ENCODE peak calls at places on chromosomes 16 and 17, in six cellular contexts. R is lower lobe of right lung, J is PC-3, G is adrenal gland, N is H9, W is neural progenitor cell. B is an unnamed sample.
A peak's percentile ranks its signal among the peaks of the same experiment; 100 is the strongest.

GRCh38 chr16:89721644-89722391 is 481 bp downstream of the ZNF276 start:
- DNase-seq in J (peak; percentile 44), W (peak; percentile 62), R (peak; percentile 89), G (peak; percentile 82), N (no peak), B (peak; percentile 75)

GRCh38 chr16:67036323-67036741 is 7.4 kb downstream of the CBFB start:
- DNase-seq in G (no peak), J (no peak), W (no peak), N (no peak), R (no peak), B (no peak)

GRCh38 chr16:87897563-87898505 is 28.5 kb upstream of the SLC7A5 start:
- DNase-seq in G (no peak), N (no peak), W (no peak), R (no peak), J (no peak), B (no peak)

GRCh38 chr17:50290074-50290702 is 15.9 kb downstream of the TMEM92 start:
- DNase-seq in N (no peak), G (peak; percentile 82), J (peak; percentile 98), W (no peak), R (peak; percentile 80), B (peak; percentile 82)

GRCh38 chr17:79808763-79809529 is 12.1 kb upstream of the CBX8 start:
- DNase-seq in R (no peak), G (no peak), J (peak; percentile 80), W (peak; percentile 64), N (peak; percentile 85), B (peak; percentile 61)

GRCh38 chr17:41919165-41919817 is 540 bp upstream of the ACLY start:
- DNase-seq in N (peak; percentile 92), R (no peak), J (peak; percentile 61), W (peak; percentile 85), G (peak; percentile 85), B (peak; percentile 68)

GRCh38 chr16:2529061-2529931 is 1.9 kb downstream of the CEMP1 start:
- DNase-seq in R (no peak), G (no peak), J (peak; percentile 29), W (no peak), N (no peak), B (no peak)

GRCh38 chr16:3135120-3135715 is 389 bp downstream of the ZNF213 start:
- DNase-seq in J (no peak), G (no peak), W (no peak), N (no peak), R (no peak), B (no peak)

GRCh38 chr17:65121916-65122821 is 15.0 kb upstream of the RGS9 start:
- DNase-seq in G (no peak), R (no peak), W (no peak), N (no peak), J (peak; percentile 27), B (no peak)

GRCh38 chr16:70737377-70738082 is 51.7 kb upstream of the MTSS2 start:
- DNase-seq in N (no peak), J (no peak), R (peak; percentile 73), W (no peak), G (peak; percentile 88), B (no peak)

GRCh38 chr16:51888021-51888420 is 658.9 kb downstream of the TOX3 start:
- DNase-seq in J (no peak), G (no peak), W (no peak), R (no peak), N (no peak), B (no peak)

GRCh38 chr16:12078405-12079245 is 102.1 kb downstream of the SNX29 start:
- DNase-seq in N (no peak), G (peak; percentile 37), J (no peak), W (no peak), R (peak; percentile 44), B (no peak)

GRCh38 chr16:29804455-29805231 is 1.7 kb upstream of the MAZ start:
- DNase-seq in J (no peak), W (peak; percentile 43), N (no peak), G (peak; percentile 88), R (peak; percentile 81), B (peak; percentile 55)

GRCh38 chr16:4690946-4691665 is 2.3 kb upstream of the NUDT16L1 start:
- DNase-seq in G (no peak), J (no peak), R (no peak), N (no peak), W (no peak), B (no peak)

GRCh38 chr17:78991906-78992532 is 12.3 kb upstream of the LGALS3BP start:
- DNase-seq in W (no peak), N (no peak), G (peak; percentile 46), R (no peak), J (no peak), B (no peak)

GRCh38 chr16:31869511-31870201 is 4.0 kb upstream of the ZNF267 start:
- DNase-seq in N (peak; percentile 31), J (peak; percentile 69), R (peak; percentile 57), G (peak; percentile 75), W (no peak), B (peak; percentile 56)

GRCh38 chr17:10197362-10197720 is 1.1 kb downstream of the GAS7 start:
- DNase-seq in W (peak; percentile 49), J (no peak), N (no peak), G (no peak), R (no peak), B (no peak)

GRCh38 chr17:10198509-10199249 is at the start of gene GAS7:
- DNase-seq in G (no peak), R (peak; percentile 72), J (no peak), W (peak; percentile 91), N (peak; percentile 86), B (peak; percentile 54)

GRCh38 chr17:10197721-10198508 is 491 bp downstream of the GAS7 start:
- DNase-seq in W (peak; percentile 53), G (no peak), R (peak; percentile 57), J (no peak), N (peak; percentile 49), B (no peak)

GRCh38 chr17:10196384-10196783 is 2.0 kb downstream of the GAS7 start:
- DNase-seq in J (no peak), W (no peak), N (no peak), R (no peak), G (no peak), B (no peak)

DNA sequence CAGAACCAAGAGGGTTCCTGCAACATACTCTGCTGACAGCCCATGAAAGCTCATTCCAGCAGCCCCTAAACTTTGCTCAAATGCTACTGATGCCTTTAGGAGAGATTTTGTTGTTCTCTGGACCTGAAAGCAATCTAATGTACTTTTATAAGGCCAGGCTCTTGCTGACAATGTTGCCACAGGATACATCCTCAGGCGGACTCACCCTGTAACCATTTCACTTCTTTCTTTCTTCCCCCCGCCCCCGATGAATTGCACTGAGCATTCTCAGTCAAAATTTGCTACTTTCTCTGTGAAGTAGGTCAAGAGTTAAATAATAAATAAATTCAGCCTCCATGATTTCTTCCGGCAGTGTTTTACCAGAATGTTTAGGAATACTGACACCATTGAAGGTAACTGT is 1.5 kb downstream of the GAS7 start:
- DNase-seq in W (no peak), J (no peak), G (no peak), R (no peak), N (no peak), B (no peak)
- H3K27ac ChIP-seq in W (no peak overlapping the region), J (no peak overlapping the region), G (no peak overlapping the region), R (no peak overlapping the region), N (no peak overlapping the region), B (no peak overlapping the region)

GRCh38 chr16:62038225-62038624 is 2.0 kb upstream of the CDH8 start:
- DNase-seq in G (no peak), W (no peak), N (no peak), J (peak; percentile 6), R (no peak), B (no peak)

GRCh38 chr16:62036807-62037135 is 533 bp upstream of the CDH8 start:
- DNase-seq in N (no peak), R (no peak), W (peak; percentile 67), G (no peak), J (no peak), B (no peak)

GRCh38 chr16:62036101-62036806 is at the start of gene CDH8:
- DNase-seq in J (no peak), W (peak; percentile 89), G (no peak), N (peak; percentile 85), R (peak; percentile 46), B (no peak)

GRCh38 chr16:62038646-62039045 is 2.4 kb upstream of the CDH8 start:
- DNase-seq in J (no peak), G (no peak), R (no peak), W (peak; percentile 31), N (no peak), B (no peak)

GRCh38 chr16:62041401-62041800 is 5.2 kb upstream of the CDH8 start:
- DNase-seq in G (no peak), W (peak; percentile 84), R (no peak), N (peak; percentile 49), J (peak; percentile 68), B (no peak)
- TF ChIP-seq CTCF in G (peak; percentile 24), W (peak; percentile 77), R (peak; percentile 37), N (peak; percentile 75), J (peak; percentile 70), B (no peak)

DNA sequence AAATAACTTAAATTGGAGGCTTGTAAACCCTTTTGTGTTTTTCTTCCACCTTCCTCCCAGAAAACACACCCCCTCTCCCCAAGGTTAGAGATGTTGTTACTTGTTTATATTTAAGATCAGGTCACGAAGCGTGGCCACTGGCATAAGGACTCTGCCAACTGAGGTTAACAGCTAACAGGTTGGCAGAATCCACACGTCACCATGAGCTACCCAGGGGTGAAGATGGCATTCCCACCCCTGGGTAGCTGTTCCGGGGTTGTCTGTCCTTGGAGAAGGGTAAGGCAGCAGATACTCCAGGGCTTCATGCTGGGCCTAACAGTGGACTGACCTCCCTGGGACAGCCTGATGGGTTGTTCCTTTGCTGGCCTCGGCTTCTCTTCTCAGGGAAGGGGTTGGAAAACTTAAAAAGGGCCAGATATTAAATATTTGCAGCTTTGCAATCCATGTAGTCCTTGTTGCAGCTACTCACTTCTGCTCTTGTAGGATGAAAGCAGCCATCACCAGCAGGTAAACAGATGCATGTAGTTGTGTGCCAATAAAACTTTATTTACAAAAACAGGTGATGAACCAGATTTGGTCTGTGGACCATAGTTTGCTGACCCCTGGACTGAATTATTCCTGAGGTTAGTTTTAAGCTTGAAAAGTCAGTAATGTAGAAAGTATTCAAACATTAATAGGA is 148.6 kb downstream of the MSI2 start:
- DNase-seq in J (no peak), W (no peak), G (no peak), N (no peak), R (no peak), B (no peak)
- H3K4me1 ChIP-seq in J (peaks cover 43% of the 10 kb centered on the region), W (peaks cover 86% of the 10 kb centered on the region), G (no peaks in the 10 kb centered on the region), N (peaks cover 12% of the 10 kb centered on the region), R (peaks cover 16% of the 10 kb centered on the region), B (peaks cover 23% of the 10 kb centered on the region)

GRCh38 chr17:72004476-72005331 is 116.1 kb upstream of the SOX9 start:
- DNase-seq in G (no peak), N (no peak), R (no peak), J (no peak), W (no peak), B (no peak)

GRCh38 chr17:72005332-72006163 is 115.3 kb upstream of the SOX9 start:
- DNase-seq in G (no peak), N (no peak), J (no peak), W (no peak), R (no peak), B (no peak)

GRCh38 chr17:72008236-72008874 is 112.5 kb upstream of the SOX9 start:
- DNase-seq in N (no peak), R (no peak), J (peak; percentile 89), G (no peak), W (no peak), B (no peak)

GRCh38 chr17:72004011-72004427 is 116.8 kb upstream of the SOX9 start:
- DNase-seq in G (peak; percentile 49), W (no peak), N (no peak), J (peak; percentile 63), R (no peak), B (no peak)
- H3K27ac ChIP-seq in G (no peak overlapping the region), W (no peak overlapping the region), N (no peak overlapping the region), J (peak overlapping the region; percentile 35), R (no peak overlapping the region), B (no peak overlapping the region)

B was measured in colonic mucosa.